ENCODE peak calls at places on chromosome 2, in eight cellular contexts. One of them, this sample, is unnamed.

GRCh38 chr2:42961385-42961800 is 169.0 kb upstream of the HAAO start:
- DNase-seq in astrocyte of the spinal cord: peak; percentile 38
- DNase-seq in dorsolateral prefrontal cortex: no peak
- DNase-seq in NCI-H2081: no peak
- DNase-seq in activated CD4-positive, alpha-beta T cell treated with anti-CD3 and anti-CD28 coated beads, Interleukin-2, amount 50 U/mL, for 1 hour: no peak
- DNase-seq in pancreas: no peak
- DNase-seq in RPMI7951: peak; percentile 52
- DNase-seq in HTR-8/SVneo: no peak
- DNase-seq in this sample: no peak

GRCh38 chr2:206230060-206230890 is 44.2 kb upstream of the ZDBF2 start:
- DNase-seq in pancreas: no peak
- DNase-seq in RPMI7951: no peak
- DNase-seq in NCI-H2081: peak; percentile 92
- DNase-seq in dorsolateral prefrontal cortex: no peak
- DNase-seq in HTR-8/SVneo: no peak
- DNase-seq in astrocyte of the spinal cord: peak; percentile 43
- DNase-seq in activated CD4-positive, alpha-beta T cell treated with anti-CD3 and anti-CD28 coated beads, Interleukin-2, amount 50 U/mL, for 1 hour: no peak
- DNase-seq in this sample: no peak

GRCh38 chr2:113216891-113217454 is 43.2 kb downstream of the PSD4 start:
- DNase-seq in RPMI7951: peak; percentile 69
- DNase-seq in dorsolateral prefrontal cortex: no peak
- DNase-seq in NCI-H2081: no peak
- DNase-seq in HTR-8/SVneo: no peak
- DNase-seq in astrocyte of the spinal cord: peak; percentile 78
- DNase-seq in pancreas: no peak
- DNase-seq in activated CD4-positive, alpha-beta T cell treated with anti-CD3 and anti-CD28 coated beads, Interleukin-2, amount 50 U/mL, for 1 hour: no peak
- DNase-seq in this sample: no peak

GRCh38 chr2:108535380-108535677 is 1.1 kb downstream of the LIMS1 start:
- DNase-seq in pancreas: no peak
- DNase-seq in activated CD4-positive, alpha-beta T cell treated with anti-CD3 and anti-CD28 coated beads, Interleukin-2, amount 50 U/mL, for 1 hour: no peak
- DNase-seq in RPMI7951: peak; percentile 26
- DNase-seq in HTR-8/SVneo: no peak
- DNase-seq in dorsolateral prefrontal cortex: no peak
- DNase-seq in astrocyte of the spinal cord: no peak
- DNase-seq in NCI-H2081: no peak
- DNase-seq in this sample: no peak

GRCh38 chr2:70553334-70553583 is 367 bp downstream of the TGFA start:
- DNase-seq in NCI-H2081: peak; percentile 30
- DNase-seq in RPMI7951: no peak
- DNase-seq in activated CD4-positive, alpha-beta T cell treated with anti-CD3 and anti-CD28 coated beads, Interleukin-2, amount 50 U/mL, for 1 hour: peak; percentile 26
- DNase-seq in pancreas: peak; percentile 56
- DNase-seq in dorsolateral prefrontal cortex: no peak
- DNase-seq in HTR-8/SVneo: no peak
- DNase-seq in astrocyte of the spinal cord: no peak
- DNase-seq in this sample: peak; percentile 22

GRCh38 chr2:160836755-160837154 is 323.5 kb upstream of the TANK start:
- DNase-seq in activated CD4-positive, alpha-beta T cell treated with anti-CD3 and anti-CD28 coated beads, Interleukin-2, amount 50 U/mL, for 1 hour: no peak
- DNase-seq in astrocyte of the spinal cord: peak; percentile 93
- DNase-seq in pancreas: no peak
- DNase-seq in dorsolateral prefrontal cortex: no peak
- DNase-seq in RPMI7951: peak; percentile 87
- DNase-seq in HTR-8/SVneo: peak; percentile 75
- DNase-seq in NCI-H2081: no peak
- DNase-seq in this sample: no peak

GRCh38 chr2:27307545-27308358 is 493 bp downstream of the UCN start:
- DNase-seq in pancreas: no peak
- DNase-seq in HTR-8/SVneo: no peak
- DNase-seq in RPMI7951: no peak
- DNase-seq in NCI-H2081: no peak
- DNase-seq in activated CD4-positive, alpha-beta T cell treated with anti-CD3 and anti-CD28 coated beads, Interleukin-2, amount 50 U/mL, for 1 hour: no peak
- DNase-seq in dorsolateral prefrontal cortex: no peak
- DNase-seq in astrocyte of the spinal cord: no peak
- DNase-seq in this sample: no peak

GRCh38 chr2:234747032-234747431 is 204.8 kb upstream of the SH3BP4 start:
- DNase-seq in activated CD4-positive, alpha-beta T cell treated with anti-CD3 and anti-CD28 coated beads, Interleukin-2, amount 50 U/mL, for 1 hour: no peak
- DNase-seq in dorsolateral prefrontal cortex: no peak
- DNase-seq in RPMI7951: no peak
- DNase-seq in pancreas: no peak
- DNase-seq in NCI-H2081: no peak
- DNase-seq in HTR-8/SVneo: no peak
- DNase-seq in astrocyte of the spinal cord: no peak
- DNase-seq in this sample: no peak